ENCODE peak calls at places on chromosomes 13 and 19, in seven cellular contexts. O, D, M, J, U, B and A are unnamed samples.

GRCh38 chr13:99484405-99484981 is 16.8 kb upstream of the TM9SF2 start:
- DNase-seq in B (no peak), O (no peak), J (no peak), U (no peak), M (no peak), D (no peak), A (peak)

GRCh38 chr19:50046649-50047503 is 21.1 kb downstream of the ZNF473 start:
- DNase-seq in B (no peak), M (peak), J (no peak), D (no peak), O (peak), U (no peak), A (no peak)

GRCh38 chr13:26010487-26011207 is 41.2 kb downstream of the SHISA2 start:
- DNase-seq in B (no peak), U (no peak), D (no peak), M (no peak), O (no peak), J (no peak), A (no peak)

GRCh38 chr13:86085890-86086289 is 286.7 kb upstream of the SLITRK6 start:
- DNase-seq in M (no peak), O (no peak), B (no peak), J (no peak), D (no peak), U (no peak), A (no peak)

GRCh38 chr19:7304200-7304599 is 10.0 kb upstream of the INSR start:
- DNase-seq in U (no peak), D (no peak), M (no peak), O (no peak), B (no peak), J (no peak), A (no peak)

GRCh38 chr13:29849731-29850212 is 645 bp downstream of the UBL3 start:
- DNase-seq in B (peak), O (peak), J (no peak), M (peak), D (peak), U (no peak), A (no peak)

GRCh38 chr19:54229146-54229545 is 6.3 kb upstream of the LILRB3 start:
- DNase-seq in U (no peak), O (no peak), J (no peak), D (no peak), M (no peak), B (no peak), A (no peak)

GRCh38 chr13:90105276-90105675 is 1242.2 kb upstream of the MIR17HG start:
- DNase-seq in J (peak), D (no peak), B (no peak), M (no peak), O (no peak), U (no peak), A (peak)

GRCh38 chr13:75740008-75740407 is 103.9 kb downstream of the LMO7 start:
- DNase-seq in O (no peak), U (no peak), B (no peak), D (no peak), J (no peak), M (no peak), A (no peak)